ENCODE peak calls at places on chromosomes 4 and X, in six cellular contexts. One of them, this sample, is unnamed. For H3K4me1, the result is how much of the 10 kb centered on the place peaks cover.

GRCh38 chrX:123988423-123989116 is 27.1 kb downstream of the STAG2 start:
- DNase-seq in upper lobe of right lung: no peak
- DNase-seq in psoas muscle: no peak
- DNase-seq in H1: no peak
- DNase-seq in OCI-LY7: no peak
- DNase-seq in fibroblast of lung: no peak
- DNase-seq in this sample: no peak

GRCh38 chrX:69993494-69993893 is 56.2 kb downstream of the AWAT2 start:
- DNase-seq in upper lobe of right lung: no peak
- DNase-seq in psoas muscle: no peak
- DNase-seq in H1: no peak
- DNase-seq in OCI-LY7: no peak
- DNase-seq in fibroblast of lung: no peak
- DNase-seq in this sample: no peak

GRCh38 chr4:109432676-109433075 is 939 bp upstream of the SEC24B start:
- DNase-seq in upper lobe of right lung: no peak
- DNase-seq in psoas muscle: no peak
- DNase-seq in H1: no peak
- DNase-seq in OCI-LY7: peak
- DNase-seq in fibroblast of lung: peak
- DNase-seq in this sample: peak

GRCh38 chrX:102154218-102154860 is 1.4 kb downstream of the BEX5 start:
- DNase-seq in upper lobe of right lung: no peak
- DNase-seq in psoas muscle: no peak
- DNase-seq in H1: peak
- DNase-seq in OCI-LY7: no peak
- DNase-seq in fibroblast of lung: no peak
- DNase-seq in this sample: no peak

GRCh38 chrX:36422368-36422767 is 502.8 kb downstream of the CFAP47 start:
- DNase-seq in upper lobe of right lung: no peak
- DNase-seq in psoas muscle: no peak
- DNase-seq in H1: no peak
- DNase-seq in OCI-LY7: no peak
- DNase-seq in fibroblast of lung: no peak
- DNase-seq in this sample: no peak

GRCh38 chr4:120843840-120844527 is 78.5 kb downstream of the PRDM5 start:
- DNase-seq in upper lobe of right lung: peak
- DNase-seq in psoas muscle: peak
- DNase-seq in H1: peak
- DNase-seq in OCI-LY7: peak
- DNase-seq in fibroblast of lung: no peak
- DNase-seq in this sample: peak

GRCh38 chrX:74242484-74243138 is 61.4 kb upstream of the ZCCHC13 start:
- DNase-seq in upper lobe of right lung: no peak
- DNase-seq in psoas muscle: no peak
- DNase-seq in H1: no peak
- DNase-seq in OCI-LY7: no peak
- DNase-seq in fibroblast of lung: no peak
- DNase-seq in this sample: no peak

GRCh38 chr4:123786955-123787354 is 390.4 kb downstream of the SPRY1 start:
- DNase-seq in upper lobe of right lung: no peak
- DNase-seq in psoas muscle: peak
- DNase-seq in H1: no peak
- DNase-seq in OCI-LY7: no peak
- DNase-seq in fibroblast of lung: peak
- DNase-seq in this sample: no peak

GRCh38 chr4:185020293-185020808 is 2.1 kb downstream of the HELT start:
- DNase-seq in upper lobe of right lung: no peak
- DNase-seq in psoas muscle: no peak
- DNase-seq in H1: peak
- DNase-seq in OCI-LY7: no peak
- DNase-seq in fibroblast of lung: no peak
- DNase-seq in this sample: no peak

GRCh38 chr4:64784125-64784524 is 374.9 kb upstream of the TECRL start:
- DNase-seq in upper lobe of right lung: no peak
- DNase-seq in psoas muscle: no peak
- DNase-seq in H1: no peak
- DNase-seq in OCI-LY7: no peak
- DNase-seq in fibroblast of lung: no peak
- DNase-seq in this sample: no peak

GRCh38 chr4:14184265-14184664 is 556.7 kb upstream of the BOD1L1 start:
- DNase-seq in upper lobe of right lung: no peak
- DNase-seq in psoas muscle: no peak
- DNase-seq in H1: no peak
- DNase-seq in OCI-LY7: no peak
- DNase-seq in fibroblast of lung: peak
- DNase-seq in this sample: no peak

GRCh38 chr4:162732871-162733270 is 433.8 kb downstream of the NAF1 start:
- DNase-seq in upper lobe of right lung: no peak
- DNase-seq in psoas muscle: no peak
- DNase-seq in H1: no peak
- DNase-seq in OCI-LY7: no peak
- DNase-seq in fibroblast of lung: no peak
- DNase-seq in this sample: no peak

GRCh38 chr4:75343333-75343732 is 170.9 kb downstream of the RCHY1 start:
- DNase-seq in upper lobe of right lung: no peak
- DNase-seq in psoas muscle: no peak
- DNase-seq in H1: no peak
- DNase-seq in OCI-LY7: no peak
- DNase-seq in fibroblast of lung: peak
- DNase-seq in this sample: no peak
- H3K4me1 ChIP-seq in upper lobe of right lung: under half
- H3K4me1 ChIP-seq in psoas muscle: under half
- H3K4me1 ChIP-seq in H1: under half
- H3K4me1 ChIP-seq in OCI-LY7: under half
- H3K4me1 ChIP-seq in fibroblast of lung: under half
- H3K4me1 ChIP-seq in this sample: under half

DNA sequence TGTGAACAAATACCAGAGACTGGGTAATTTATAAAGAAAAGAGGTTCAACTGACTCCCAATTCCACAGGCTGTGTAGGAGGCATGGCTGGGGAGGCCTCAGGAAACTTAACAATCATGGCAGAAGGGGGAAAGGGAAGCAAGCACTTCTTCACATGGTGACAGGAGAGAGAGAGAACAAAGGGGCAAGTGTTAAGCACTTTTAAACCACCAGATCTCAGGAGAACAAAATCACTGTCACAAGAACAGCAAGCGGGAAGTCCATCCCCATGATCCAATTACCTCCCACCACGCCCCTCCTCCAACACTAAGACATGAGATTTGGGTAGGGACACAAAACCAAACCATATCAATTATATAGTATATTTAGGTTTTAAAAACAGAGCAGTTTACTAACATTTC is 30.8 kb downstream of the MOB1B start:
- DNase-seq in upper lobe of right lung: no peak
- DNase-seq in psoas muscle: no peak
- DNase-seq in H1: no peak
- DNase-seq in OCI-LY7: no peak
- DNase-seq in fibroblast of lung: no peak
- DNase-seq in this sample: no peak
- H3K4me1 ChIP-seq in upper lobe of right lung: under half
- H3K4me1 ChIP-seq in psoas muscle: under half
- H3K4me1 ChIP-seq in H1: under half
- H3K4me1 ChIP-seq in OCI-LY7: under half
- H3K4me1 ChIP-seq in fibroblast of lung: under half
- H3K4me1 ChIP-seq in this sample: under half

DNA sequence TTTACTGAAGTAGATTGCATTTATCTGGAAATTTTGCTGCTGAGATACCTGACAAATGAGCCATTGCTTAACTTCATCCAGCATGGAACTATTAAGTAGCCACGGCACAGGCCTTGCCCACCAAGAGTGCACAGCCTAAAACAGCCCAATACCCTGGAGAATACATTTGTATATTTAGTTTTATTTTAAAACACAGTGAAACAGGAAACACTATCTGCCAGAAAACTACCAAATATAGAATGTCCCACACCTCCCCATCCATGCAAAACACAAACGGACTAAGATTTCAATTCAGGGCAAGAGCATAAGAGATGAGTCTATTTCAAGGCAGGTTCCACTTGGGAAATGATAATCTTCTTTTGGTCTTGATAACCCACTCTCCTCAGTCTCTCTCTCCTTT is 57.1 kb downstream of the MAML3 start:
- DNase-seq in upper lobe of right lung: no peak
- DNase-seq in psoas muscle: no peak
- DNase-seq in H1: no peak
- DNase-seq in OCI-LY7: peak
- DNase-seq in fibroblast of lung: peak
- DNase-seq in this sample: no peak
- H3K4me1 ChIP-seq in upper lobe of right lung: half or more
- H3K4me1 ChIP-seq in psoas muscle: half or more
- H3K4me1 ChIP-seq in H1: under half
- H3K4me1 ChIP-seq in OCI-LY7: under half
- H3K4me1 ChIP-seq in fibroblast of lung: under half
- H3K4me1 ChIP-seq in this sample: under half

GRCh38 chr4:88804234-88804633 is 106.6 kb upstream of the NAP1L5 start:
- DNase-seq in upper lobe of right lung: no peak
- DNase-seq in psoas muscle: no peak
- DNase-seq in H1: no peak
- DNase-seq in OCI-LY7: no peak
- DNase-seq in fibroblast of lung: no peak
- DNase-seq in this sample: no peak
- H3K4me1 ChIP-seq in upper lobe of right lung: under half
- H3K4me1 ChIP-seq in psoas muscle: under half
- H3K4me1 ChIP-seq in H1: under half
- H3K4me1 ChIP-seq in OCI-LY7: under half
- H3K4me1 ChIP-seq in fibroblast of lung: under half
- H3K4me1 ChIP-seq in this sample: under half

DNA sequence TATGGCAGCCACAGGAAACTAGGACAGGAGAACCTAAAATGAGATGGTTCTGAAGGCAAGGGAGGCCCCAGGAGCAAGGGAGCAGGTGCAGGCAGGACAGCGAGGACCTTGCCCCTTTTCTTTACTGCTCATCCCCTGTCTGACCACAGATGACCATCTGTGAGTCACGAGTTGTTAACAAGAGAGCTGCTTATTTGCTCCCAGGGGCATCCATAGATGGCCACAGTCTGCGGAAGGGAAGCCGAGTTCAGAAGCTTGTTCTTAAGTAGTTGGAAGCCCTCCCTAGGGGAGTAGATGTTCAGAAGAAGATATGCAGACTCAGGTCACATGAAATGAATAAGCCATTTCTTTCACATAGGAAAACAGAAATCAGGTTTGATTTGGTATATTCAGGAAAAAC is 69.4 kb downstream of the EVC2 start:
- DNase-seq in upper lobe of right lung: no peak
- DNase-seq in psoas muscle: no peak
- DNase-seq in H1: no peak
- DNase-seq in OCI-LY7: no peak
- DNase-seq in fibroblast of lung: peak
- DNase-seq in this sample: no peak
- H3K4me1 ChIP-seq in upper lobe of right lung: under half
- H3K4me1 ChIP-seq in psoas muscle: under half
- H3K4me1 ChIP-seq in H1: under half
- H3K4me1 ChIP-seq in OCI-LY7: under half
- H3K4me1 ChIP-seq in fibroblast of lung: under half
- H3K4me1 ChIP-seq in this sample: under half

GRCh38 chr4:83112239-83112638 is 2.3 kb downstream of the PLAC8 start:
- DNase-seq in upper lobe of right lung: no peak
- DNase-seq in psoas muscle: no peak
- DNase-seq in H1: no peak
- DNase-seq in OCI-LY7: peak
- DNase-seq in fibroblast of lung: no peak
- DNase-seq in this sample: peak
- H3K4me1 ChIP-seq in upper lobe of right lung: under half
- H3K4me1 ChIP-seq in psoas muscle: under half
- H3K4me1 ChIP-seq in H1: under half
- H3K4me1 ChIP-seq in OCI-LY7: under half
- H3K4me1 ChIP-seq in fibroblast of lung: under half
- H3K4me1 ChIP-seq in this sample: under half